ENCODE peak calls at places on chromosomes 4 and X, in eight cellular contexts. D is K562, G is neural progenitor cell, U is GM23248, A is colonic mucosa, Z is DND-41, H is NT2/D1, N is HCT116. I is an unnamed sample. For H3K4me1, the result is how much of the 10 kb centered on the place peaks cover.

GRCh38 chrX:75038925-75039324 is 113.7 kb upstream of the NEXMIF start:
- DNase-seq in D (peak), G (peak), U (peak), A (no peak), Z (peak), H (peak), N (peak), I (peak)

GRCh38 chr4:77473509-77473908 is 132.1 kb upstream of the CXCL13 start:
- DNase-seq in D (peak), G (peak), U (peak), A (no peak), Z (no peak), H (peak), N (peak), I (peak)

GRCh38 chrX:75547783-75548182 is 24.9 kb upstream of the ZDHHC15 start:
- DNase-seq in D (no peak), G (no peak), U (peak), A (no peak), Z (peak), H (no peak), N (no peak), I (no peak)

GRCh38 chr4:172709376-172709775 is 459.2 kb upstream of the GALNT7 start:
- DNase-seq in D (no peak), G (peak), U (no peak), A (no peak), Z (no peak), H (peak), N (no peak), I (peak)

GRCh38 chr4:124936427-124936826 is 223.9 kb upstream of the ANKRD50 start:
- DNase-seq in D (no peak), G (no peak), U (peak), A (no peak), Z (no peak), H (no peak), N (no peak), I (no peak)

GRCh38 chr4:8274772-8275241 is 5.3 kb downstream of the HTRA3 start:
- DNase-seq in D (peak), G (peak), U (peak), A (peak), Z (no peak), H (no peak), N (no peak), I (peak)

GRCh38 chr4:187238646-187239045 is 515.0 kb upstream of the FAT1 start:
- DNase-seq in D (no peak), G (no peak), U (no peak), A (no peak), Z (no peak), H (no peak), N (no peak), I (no peak)

GRCh38 chr4:13678186-13678924 is 50.8 kb upstream of the BOD1L1 start:
- DNase-seq in D (peak), G (no peak), U (no peak), A (no peak), Z (no peak), H (no peak), N (no peak), I (no peak)

GRCh38 chr4:184331155-184331995 is 113.7 kb upstream of the ENPP6 start:
- DNase-seq in D (no peak), G (no peak), U (no peak), A (peak), Z (no peak), H (no peak), N (no peak), I (peak)

GRCh38 chr4:147482281-147482680 is 1.4 kb downstream of the EDNRA start:
- DNase-seq in D (no peak), G (no peak), U (no peak), A (no peak), Z (no peak), H (no peak), N (no peak), I (no peak)

GRCh38 chr4:185101354-185101890 is 41.6 kb upstream of the SLC25A4 start:
- DNase-seq in D (no peak), G (no peak), U (no peak), A (no peak), Z (no peak), H (no peak), N (no peak), I (no peak)

GRCh38 chrX:121298499-121298898 is 251.1 kb downstream of the GLUD2 start:
- DNase-seq in D (no peak), G (no peak), U (no peak), A (no peak), Z (no peak), H (no peak), N (no peak), I (no peak)

GRCh38 chrX:30835373-30835772 is 53.7 kb downstream of the TAB3 start:
- DNase-seq in D (no peak), G (no peak), U (no peak), A (no peak), Z (no peak), H (no peak), N (no peak), I (no peak)

GRCh38 chr4:120202222-120202621 is 135.6 kb upstream of the MAD2L1 start:
- DNase-seq in D (no peak), G (no peak), U (no peak), A (no peak), Z (no peak), H (peak), N (no peak), I (no peak)

GRCh38 chrX:134669378-134670098 is 11.3 kb upstream of the PLAC1 start:
- DNase-seq in D (no peak), G (no peak), U (peak), A (no peak), Z (no peak), H (no peak), N (no peak), I (no peak)

GRCh38 chr4:88660446-88661294 is 37.0 kb downstream of the NAP1L5 start:
- DNase-seq in D (no peak), G (no peak), U (peak), A (peak), Z (no peak), H (no peak), N (no peak), I (no peak)

GRCh38 chrX:69033936-69034335 is 131.3 kb downstream of the PJA1 start:
- DNase-seq in D (no peak), G (no peak), U (no peak), A (no peak), Z (no peak), H (no peak), N (no peak), I (peak)

GRCh38 chrX:134949271-134949670 is 41.5 kb upstream of the SMIM10 start:
- DNase-seq in D (no peak), G (no peak), U (peak), A (no peak), Z (no peak), H (no peak), N (peak), I (no peak)

GRCh38 chr4:112069110-112069509 is 76.1 kb upstream of the FAM241A start:
- DNase-seq in D (no peak), G (no peak), U (peak), A (no peak), Z (no peak), H (no peak), N (no peak), I (no peak)

GRCh38 chrX:2712428-2712827 is 21.3 kb downstream of the CD99 start:
- DNase-seq in D (no peak), G (no peak), U (no peak), A (no peak), Z (peak), H (no peak), N (no peak), I (no peak)
- H3K4me1 ChIP-seq in D (under half), G (under half), U (under half), A (under half), Z (half or more), H (under half), N (under half), I (under half)

GRCh38 chrX:14528629-14529287 is 578 bp upstream of the GLRA2 start:
- DNase-seq in D (peak), G (peak), U (peak), A (peak), Z (peak), H (peak), N (peak), I (peak)
- H3K4me3 ChIP-seq in D (no peak), G (peak), U (peak), A (no peak), Z (no peak), H (no peak), N (no peak), I (peak)

GRCh38 chr4:139839664-139840063 is 174.0 kb downstream of the MGST2 start:
- DNase-seq in D (no peak), G (no peak), U (no peak), A (no peak), Z (no peak), H (no peak), N (no peak), I (no peak)
- H3K9ac ChIP-seq in D (no peak), G (no peak), U (no peak), A (no peak), Z (no peak), H (no peak), N (no peak), I (no peak)

DNA sequence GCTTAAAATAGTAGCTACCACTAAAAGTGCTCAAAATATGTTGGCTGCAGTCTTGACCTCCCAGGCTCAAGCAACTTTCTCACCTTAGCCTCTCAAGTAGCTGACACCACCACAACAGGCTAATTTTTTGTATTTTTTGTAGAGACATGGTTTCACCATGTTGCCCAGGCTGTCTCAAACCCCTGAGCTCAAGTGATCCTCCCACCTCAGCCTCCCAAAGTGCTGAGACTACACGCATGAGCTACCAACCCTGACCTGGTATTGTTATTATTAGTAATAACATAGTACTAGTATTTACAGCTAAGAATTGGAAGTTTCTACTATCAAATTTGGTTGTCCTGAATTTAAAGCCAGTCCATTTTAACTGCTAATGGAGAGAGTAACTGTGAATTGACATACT is 18.0 kb downstream of the STAP1 start:
- DNase-seq in D (no peak), G (no peak), U (no peak), A (no peak), Z (no peak), H (no peak), N (no peak), I (no peak)
- H3K4me1 ChIP-seq in D (under half), G (under half), U (under half), A (under half), Z (under half), H (under half), N (under half), I (under half)